ENCODE peak calls at places on chromosomes 7 and 10, in seven cellular contexts. P, T, V, Z, W, M and L are unnamed samples.

GRCh38 chr10:121260383-121260782 is 337.9 kb downstream of the FGFR2 start:
- DNase-seq in V (no peak), W (no peak), M (no peak), P (no peak), Z (no peak), T (no peak), L (no peak)

GRCh38 chr7:100674441-100675407 is 1.2 kb downstream of the GNB2 start:
- DNase-seq in V (no peak), T (peak; percentile 23), Z (peak; percentile 49), M (peak; percentile 60), W (no peak), P (no peak), L (no peak)

GRCh38 chr10:37937864-37938263 is 38.6 kb downstream of the ZNF25 start:
- DNase-seq in M (no peak), W (no peak), V (no peak), T (no peak), Z (no peak), P (no peak), L (no peak)

GRCh38 chr10:119316729-119317097 is 109.3 kb downstream of the GRK5 start:
- DNase-seq in Z (no peak), W (no peak), M (no peak), T (no peak), P (no peak), V (peak; percentile 89), L (no peak)

GRCh38 chr7:4479367-4480039 is 202.6 kb upstream of the FOXK1 start:
- DNase-seq in W (no peak), M (peak; percentile 33), V (peak; percentile 82), P (no peak), T (peak; percentile 36), Z (no peak), L (no peak)

GRCh38 chr7:105849122-105849855 is 27.1 kb downstream of the ATXN7L1 start:
- DNase-seq in Z (peak; percentile 70), V (peak; percentile 89), T (no peak), W (no peak), P (peak; percentile 65), M (no peak), L (no peak)

GRCh38 chr7:151792671-151793070 is 84.2 kb downstream of the PRKAG2 start:
- DNase-seq in V (no peak), P (no peak), T (no peak), W (no peak), Z (no peak), M (no peak), L (no peak)

GRCh38 chr10:131971591-131971990 is 10.1 kb downstream of the BNIP3 start:
- DNase-seq in W (no peak), T (no peak), P (no peak), M (no peak), V (no peak), Z (no peak), L (no peak)

GRCh38 chr7:30796105-30796869 is 25.1 kb downstream of the MINDY4 start:
- DNase-seq in T (no peak), Z (no peak), P (no peak), V (no peak), M (no peak), W (no peak), L (no peak)

GRCh38 chr7:106812027-106812643 is 52.9 kb upstream of the PIK3CG start:
- DNase-seq in W (no peak), P (peak; percentile 23), V (no peak), T (no peak), M (no peak), Z (no peak), L (no peak)

GRCh38 chr10:124998624-124999291 is 56.8 kb downstream of the ZRANB1 start:
- DNase-seq in V (peak; percentile 35), P (no peak), T (peak; percentile 21), W (no peak), Z (no peak), M (no peak), L (no peak)

GRCh38 chr10:70677620-70678249 is 5.4 kb downstream of the ADAMTS14 start:
- DNase-seq in P (no peak), T (no peak), W (no peak), M (no peak), V (no peak), Z (no peak), L (no peak)